ENCODE peak calls at places on chromosomes 4 and X, in eight cellular contexts. One of them, this sample, is unnamed.

GRCh38 chr4:8120518-8120917 is 38.1 kb downstream of the ABLIM2 start:
- DNase-seq in Caco-2: no peak
- DNase-seq in psoas muscle: no peak
- DNase-seq in tibial nerve: no peak
- DNase-seq in cardiac fibroblast: no peak
- DNase-seq in right atrium auricular region: no peak
- DNase-seq in HL-60: no peak
- DNase-seq in HepG2: no peak
- DNase-seq in this sample: no peak

GRCh38 chr4:143186202-143186601 is 1.5 kb downstream of the USP38 start:
- DNase-seq in HepG2: peak
- DNase-seq in HL-60: no peak
- DNase-seq in right atrium auricular region: no peak
- DNase-seq in tibial nerve: no peak
- DNase-seq in cardiac fibroblast: peak
- DNase-seq in Caco-2: no peak
- DNase-seq in psoas muscle: no peak
- DNase-seq in this sample: no peak

GRCh38 chr4:85474818-85475630 is at the start of gene ARHGAP24:
- DNase-seq in right atrium auricular region: peak
- DNase-seq in cardiac fibroblast: peak
- DNase-seq in psoas muscle: peak
- DNase-seq in Caco-2: peak
- DNase-seq in HL-60: peak
- DNase-seq in tibial nerve: peak
- DNase-seq in HepG2: peak
- DNase-seq in this sample: no peak

GRCh38 chrX:23699636-23700194 is 32.4 kb downstream of the PRDX4 start:
- DNase-seq in cardiac fibroblast: peak
- DNase-seq in HL-60: no peak
- DNase-seq in Caco-2: no peak
- DNase-seq in tibial nerve: no peak
- DNase-seq in HepG2: no peak
- DNase-seq in psoas muscle: no peak
- DNase-seq in right atrium auricular region: peak
- DNase-seq in this sample: no peak

GRCh38 chrX:96564595-96564994 is 120.0 kb upstream of the DIAPH2 start:
- DNase-seq in right atrium auricular region: no peak
- DNase-seq in cardiac fibroblast: no peak
- DNase-seq in HL-60: peak
- DNase-seq in HepG2: no peak
- DNase-seq in psoas muscle: no peak
- DNase-seq in Caco-2: no peak
- DNase-seq in tibial nerve: no peak
- DNase-seq in this sample: no peak

GRCh38 chrX:37603938-37604409 is 32.5 kb downstream of the LANCL3 start:
- DNase-seq in right atrium auricular region: no peak
- DNase-seq in HepG2: no peak
- DNase-seq in cardiac fibroblast: no peak
- DNase-seq in HL-60: no peak
- DNase-seq in tibial nerve: no peak
- DNase-seq in psoas muscle: no peak
- DNase-seq in Caco-2: no peak
- DNase-seq in this sample: no peak

GRCh38 chrX:150084474-150085229 is 146.4 kb upstream of the EOLA2 start:
- DNase-seq in right atrium auricular region: no peak
- DNase-seq in Caco-2: no peak
- DNase-seq in HL-60: no peak
- DNase-seq in tibial nerve: no peak
- DNase-seq in HepG2: no peak
- DNase-seq in cardiac fibroblast: peak
- DNase-seq in psoas muscle: no peak
- DNase-seq in this sample: no peak

GRCh38 chrX:43481601-43482000 is 174.5 kb upstream of the MAOA start:
- DNase-seq in right atrium auricular region: no peak
- DNase-seq in cardiac fibroblast: no peak
- DNase-seq in Caco-2: no peak
- DNase-seq in HepG2: no peak
- DNase-seq in HL-60: no peak
- DNase-seq in psoas muscle: no peak
- DNase-seq in tibial nerve: no peak
- DNase-seq in this sample: no peak

GRCh38 chr4:40454816-40455215 is 119.7 kb downstream of the CHRNA9 start:
- DNase-seq in psoas muscle: no peak
- DNase-seq in HepG2: peak
- DNase-seq in right atrium auricular region: no peak
- DNase-seq in tibial nerve: no peak
- DNase-seq in HL-60: no peak
- DNase-seq in cardiac fibroblast: no peak
- DNase-seq in Caco-2: no peak
- DNase-seq in this sample: no peak

GRCh38 chr4:153467154-153467896 is 1.2 kb downstream of the TMEM131L start:
- DNase-seq in tibial nerve: no peak
- DNase-seq in cardiac fibroblast: no peak
- DNase-seq in Caco-2: peak
- DNase-seq in HepG2: peak
- DNase-seq in right atrium auricular region: no peak
- DNase-seq in HL-60: no peak
- DNase-seq in psoas muscle: peak
- DNase-seq in this sample: no peak

GRCh38 chr4:97496298-97496873 is 646.9 kb downstream of the STPG2 start:
- DNase-seq in Caco-2: no peak
- DNase-seq in HL-60: no peak
- DNase-seq in cardiac fibroblast: peak
- DNase-seq in tibial nerve: no peak
- DNase-seq in psoas muscle: no peak
- DNase-seq in HepG2: no peak
- DNase-seq in right atrium auricular region: no peak
- DNase-seq in this sample: no peak

GRCh38 chr4:182192511-182193181 is 50.6 kb upstream of the TENM3 start:
- DNase-seq in psoas muscle: no peak
- DNase-seq in Caco-2: no peak
- DNase-seq in tibial nerve: no peak
- DNase-seq in HepG2: no peak
- DNase-seq in HL-60: no peak
- DNase-seq in right atrium auricular region: no peak
- DNase-seq in cardiac fibroblast: peak
- DNase-seq in this sample: no peak

GRCh38 chrX:26918633-26919032 is 544.5 kb downstream of the PPP4R3C start:
- DNase-seq in right atrium auricular region: no peak
- DNase-seq in psoas muscle: no peak
- DNase-seq in cardiac fibroblast: peak
- DNase-seq in HepG2: peak
- DNase-seq in HL-60: no peak
- DNase-seq in Caco-2: peak
- DNase-seq in tibial nerve: no peak
- DNase-seq in this sample: no peak

GRCh38 chrX:27555514-27555913 is 34.6 kb upstream of the DCAF8L2 start:
- DNase-seq in right atrium auricular region: no peak
- DNase-seq in Caco-2: peak
- DNase-seq in HL-60: no peak
- DNase-seq in HepG2: peak
- DNase-seq in psoas muscle: no peak
- DNase-seq in cardiac fibroblast: peak
- DNase-seq in tibial nerve: no peak
- DNase-seq in this sample: no peak

GRCh38 chr4:72473434-72473900 is 95.6 kb downstream of the ADAMTS3 start:
- DNase-seq in HepG2: no peak
- DNase-seq in psoas muscle: no peak
- DNase-seq in Caco-2: no peak
- DNase-seq in right atrium auricular region: no peak
- DNase-seq in cardiac fibroblast: peak
- DNase-seq in HL-60: no peak
- DNase-seq in tibial nerve: no peak
- DNase-seq in this sample: no peak

GRCh38 chrX:96394566-96394965 is 290.1 kb upstream of the DIAPH2 start:
- DNase-seq in cardiac fibroblast: no peak
- DNase-seq in Caco-2: no peak
- DNase-seq in right atrium auricular region: no peak
- DNase-seq in HL-60: no peak
- DNase-seq in psoas muscle: no peak
- DNase-seq in tibial nerve: no peak
- DNase-seq in HepG2: no peak
- DNase-seq in this sample: no peak

GRCh38 chr4:74942251-74942917 is 9.5 kb downstream of the PARM1 start:
- DNase-seq in psoas muscle: no peak
- DNase-seq in tibial nerve: no peak
- DNase-seq in right atrium auricular region: no peak
- DNase-seq in HL-60: no peak
- DNase-seq in HepG2: no peak
- DNase-seq in Caco-2: no peak
- DNase-seq in cardiac fibroblast: no peak
- DNase-seq in this sample: no peak

GRCh38 chr4:139794158-139794954 is 128.7 kb downstream of the MGST2 start:
- DNase-seq in Caco-2: no peak
- DNase-seq in HL-60: no peak
- DNase-seq in psoas muscle: no peak
- DNase-seq in HepG2: no peak
- DNase-seq in right atrium auricular region: no peak
- DNase-seq in cardiac fibroblast: peak
- DNase-seq in tibial nerve: no peak
- DNase-seq in this sample: no peak

GRCh38 chrX:115940888-115941332 is 229.6 kb upstream of the AGTR2 start:
- DNase-seq in HepG2: peak
- DNase-seq in HL-60: no peak
- DNase-seq in Caco-2: no peak
- DNase-seq in tibial nerve: peak
- DNase-seq in psoas muscle: peak
- DNase-seq in right atrium auricular region: peak
- DNase-seq in cardiac fibroblast: peak
- DNase-seq in this sample: no peak

GRCh38 chrX:43560247-43560946 is 95.7 kb upstream of the MAOA start:
- DNase-seq in tibial nerve: no peak
- DNase-seq in cardiac fibroblast: no peak
- DNase-seq in psoas muscle: no peak
- DNase-seq in HepG2: no peak
- DNase-seq in Caco-2: no peak
- DNase-seq in HL-60: no peak
- DNase-seq in right atrium auricular region: no peak
- DNase-seq in this sample: no peak

DNA sequence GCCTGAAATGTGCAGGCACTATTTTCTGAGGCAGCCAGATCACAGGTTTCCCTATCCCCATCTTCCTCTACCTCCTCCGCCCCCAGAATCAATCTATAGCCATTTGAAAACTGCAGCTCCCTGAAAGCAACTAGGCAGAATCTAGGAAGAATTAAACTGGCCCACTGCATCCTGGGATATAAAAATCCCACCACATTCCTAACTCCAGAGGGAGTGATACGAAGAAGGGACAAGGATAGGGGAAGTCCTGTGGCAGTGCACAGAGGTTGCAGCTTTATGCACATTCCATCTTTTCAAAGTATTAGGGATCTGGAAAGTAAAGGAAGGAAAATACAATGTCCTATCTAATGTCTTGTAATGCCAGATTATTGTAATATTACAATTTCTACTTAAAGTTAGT is 18.3 kb upstream of the HERC3 start:
- DNase-seq in tibial nerve: no peak
- DNase-seq in HepG2: peak
- DNase-seq in Caco-2: no peak
- DNase-seq in psoas muscle: no peak
- DNase-seq in cardiac fibroblast: peak
- DNase-seq in right atrium auricular region: no peak
- DNase-seq in HL-60: no peak
- DNase-seq in this sample: no peak
- TF ChIP-seq CTCF in tibial nerve: no peak
- TF ChIP-seq CTCF in HepG2: no peak
- TF ChIP-seq CTCF in Caco-2: no peak
- TF ChIP-seq CTCF in psoas muscle: no peak
- TF ChIP-seq CTCF in cardiac fibroblast: no peak
- TF ChIP-seq CTCF in right atrium auricular region: peak
- TF ChIP-seq CTCF in HL-60: no peak
- TF ChIP-seq CTCF in this sample: no peak

DNA sequence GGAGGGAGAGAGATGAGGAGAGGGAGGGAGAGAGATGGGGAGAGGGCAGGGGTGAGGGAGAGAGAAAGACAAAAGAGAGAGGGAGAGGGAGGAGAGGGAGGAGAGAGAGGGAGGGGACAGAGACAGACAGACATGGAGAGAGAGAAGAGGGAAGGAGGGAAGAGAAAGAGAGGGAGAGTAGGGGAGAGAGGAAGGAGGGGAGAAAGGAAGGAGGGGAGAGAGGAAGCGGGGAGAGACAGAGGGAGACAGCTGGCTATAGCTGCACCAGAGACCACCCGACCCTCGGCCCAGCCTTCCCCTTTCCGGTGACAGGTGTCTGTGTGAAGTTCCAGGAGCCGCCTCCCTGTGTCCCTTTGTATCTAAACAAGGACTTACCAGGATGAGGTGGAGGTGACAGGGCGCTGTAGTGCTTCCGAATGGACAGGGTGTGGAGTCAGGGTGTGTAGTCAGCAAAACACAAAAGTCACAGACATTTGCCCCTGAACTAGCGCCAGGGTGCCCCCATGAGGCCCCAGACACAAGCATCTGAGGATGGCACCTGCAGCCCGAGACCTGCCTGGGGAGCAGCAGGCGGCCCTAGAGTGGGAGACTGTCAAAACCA is 68.8 kb downstream of the ADRA2C start:
- DNase-seq in HepG2: peak
- DNase-seq in psoas muscle: no peak
- DNase-seq in tibial nerve: no peak
- DNase-seq in HL-60: no peak
- DNase-seq in Caco-2: no peak
- DNase-seq in right atrium auricular region: no peak
- DNase-seq in cardiac fibroblast: no peak
- DNase-seq in this sample: no peak
- TF ChIP-seq CTCF in HepG2: peak
- TF ChIP-seq CTCF in psoas muscle: no peak
- TF ChIP-seq CTCF in tibial nerve: no peak
- TF ChIP-seq CTCF in HL-60: no peak
- TF ChIP-seq CTCF in Caco-2: no peak
- TF ChIP-seq CTCF in right atrium auricular region: no peak
- TF ChIP-seq CTCF in cardiac fibroblast: no peak
- TF ChIP-seq CTCF in this sample: no peak

GRCh38 chrX:124406294-124407013 is 60.1 kb downstream of the SH2D1A start:
- DNase-seq in psoas muscle: no peak
- DNase-seq in cardiac fibroblast: peak
- DNase-seq in HL-60: no peak
- DNase-seq in Caco-2: peak
- DNase-seq in right atrium auricular region: peak
- DNase-seq in HepG2: peak
- DNase-seq in tibial nerve: no peak
- DNase-seq in this sample: peak
- TF ChIP-seq CTCF in psoas muscle: peak
- TF ChIP-seq CTCF in cardiac fibroblast: peak
- TF ChIP-seq CTCF in HL-60: no peak
- TF ChIP-seq CTCF in Caco-2: peak
- TF ChIP-seq CTCF in right atrium auricular region: peak
- TF ChIP-seq CTCF in HepG2: peak
- TF ChIP-seq CTCF in tibial nerve: peak
- TF ChIP-seq CTCF in this sample: peak

DNA sequence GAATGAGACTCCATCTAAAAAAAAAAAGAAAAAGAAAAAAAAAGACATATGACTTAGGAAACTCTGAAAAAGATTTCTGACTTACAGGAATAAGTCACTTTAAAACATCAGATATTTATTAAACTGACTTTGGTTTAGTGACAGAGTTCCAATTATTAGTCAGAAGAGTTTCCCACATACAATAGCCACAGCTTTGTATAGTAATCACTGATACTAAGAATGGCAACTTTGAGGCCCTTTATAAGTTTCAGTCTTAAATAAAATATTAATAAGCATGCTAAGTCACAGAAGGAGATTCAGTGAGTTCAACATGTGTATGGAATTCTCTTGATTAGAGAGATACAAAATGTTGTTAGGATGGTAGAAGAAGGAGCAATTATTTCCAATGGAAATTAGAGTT is 652.3 kb upstream of the AMOT start:
- DNase-seq in HL-60: no peak
- DNase-seq in Caco-2: no peak
- DNase-seq in HepG2: no peak
- DNase-seq in right atrium auricular region: no peak
- DNase-seq in cardiac fibroblast: no peak
- DNase-seq in psoas muscle: no peak
- DNase-seq in tibial nerve: no peak
- DNase-seq in this sample: no peak
- TF ChIP-seq CTCF in HL-60: no peak
- TF ChIP-seq CTCF in Caco-2: no peak
- TF ChIP-seq CTCF in HepG2: no peak
- TF ChIP-seq CTCF in right atrium auricular region: no peak
- TF ChIP-seq CTCF in cardiac fibroblast: no peak
- TF ChIP-seq CTCF in psoas muscle: no peak
- TF ChIP-seq CTCF in tibial nerve: no peak
- TF ChIP-seq CTCF in this sample: no peak